ENCODE peak calls at places on chromosomes 16 and 17, in four cellular contexts. N, D, H and L are unnamed samples.

GRCh38 chr17:65485388-65486299 is 75.8 kb downstream of the AXIN2 start:
- DNase-seq in N (no peak), D (no peak), H (no peak), L (no peak)

GRCh38 chr17:68840073-68840472 is 115.1 kb downstream of the ABCA8 start:
- DNase-seq in N (no peak), D (no peak), H (no peak), L (no peak)

GRCh38 chr16:89923640-89924297 is 627 bp downstream of the TUBB3 start:
- DNase-seq in N (no peak), D (no peak), H (peak; percentile 56), L (no peak)

GRCh38 chr17:76417499-76418143 is 33.2 kb downstream of the SPHK1 start:
- DNase-seq in N (peak; percentile 51), D (no peak), H (no peak), L (no peak)

GRCh38 chr17:64092952-64093451 is 36.9 kb downstream of the ERN1 start:
- DNase-seq in N (no peak), D (no peak), H (peak; percentile 17), L (no peak)

GRCh38 chr16:66551362-66551761 is 1.0 kb upstream of the CKLF start:
- DNase-seq in N (peak; percentile 74), D (peak; percentile 11), H (peak; percentile 78), L (peak; percentile 74)

GRCh38 chr17:67425571-67426160 is 48.6 kb downstream of the PITPNC1 start:
- DNase-seq in N (no peak), D (no peak), H (no peak), L (no peak)

GRCh38 chr17:9568004-9568403 is 7.6 kb downstream of the STX8 start:
- DNase-seq in N (no peak), D (no peak), H (no peak), L (no peak)

GRCh38 chr16:84193480-84193879 is 2.5 kb downstream of the ADAD2 start:
- DNase-seq in N (no peak), D (no peak), H (no peak), L (no peak)

GRCh38 chr17:49452173-49452572 is 37.5 kb upstream of the PHB1 start:
- DNase-seq in N (peak; percentile 66), D (no peak), H (no peak), L (no peak)

GRCh38 chr17:28384281-28385036 is 13.0 kb downstream of the SARM1 start:
- DNase-seq in N (no peak), D (no peak), H (no peak), L (no peak)

GRCh38 chr17:49015924-49016774 is 19.0 kb downstream of the IGF2BP1 start:
- DNase-seq in N (no peak), D (no peak), H (no peak), L (peak; percentile 54)

GRCh38 chr17:28145348-28145747 is 102.9 kb downstream of the NLK start:
- DNase-seq in N (no peak), D (no peak), H (no peak), L (no peak)

GRCh38 chr17:66466933-66467367 is 164.5 kb downstream of the PRKCA start:
- DNase-seq in N (peak; percentile 44), D (no peak), H (peak; percentile 92), L (peak; percentile 97)

GRCh38 chr16:55542459-55543082 is 23.9 kb upstream of the CAPNS2 start:
- DNase-seq in N (no peak), D (no peak), H (no peak), L (no peak)

GRCh38 chr17:36566081-36566480 is 21.4 kb downstream of the GGNBP2 start:
- DNase-seq in N (no peak), D (no peak), H (no peak), L (no peak)

GRCh38 chr16:82070656-82071369 is 35.8 kb downstream of the HSD17B2 start:
- DNase-seq in N (no peak), D (no peak), H (no peak), L (peak; percentile 6)

GRCh38 chr17:61474235-61474927 is 22.2 kb downstream of the TBX4 start:
- DNase-seq in N (no peak), D (no peak), H (no peak), L (no peak)

GRCh38 chr17:59558953-59559352 is 6.5 kb upstream of the DHX40 start:
- DNase-seq in N (no peak), D (no peak), H (peak; percentile 17), L (no peak)

GRCh38 chr16:7364054-7364407 is 31.4 kb downstream of the RBFOX1 start:
- DNase-seq in N (no peak), D (no peak), H (no peak), L (no peak)

GRCh38 chr16:2520784-2521577 is 810 bp downstream of the AMDHD2 start:
- DNase-seq in N (peak; percentile 76), D (no peak), H (peak; percentile 70), L (no peak)

GRCh38 chr16:11976850-11977205 is 294 bp downstream of the SNX29 start:
- DNase-seq in N (peak; percentile 24), D (no peak), H (no peak), L (no peak)

GRCh38 chr17:34257986-34258326 is 2.9 kb downstream of the CCL2 start:
- DNase-seq in N (no peak), D (no peak), H (no peak), L (no peak)

GRCh38 chr17:34255841-34256240 is 756 bp downstream of the CCL2 start:
- DNase-seq in N (no peak), D (no peak), H (no peak), L (no peak)

GRCh38 chr17:34257299-34257985 is 2.4 kb downstream of the CCL2 start:
- DNase-seq in N (no peak), D (no peak), H (no peak), L (no peak)

GRCh38 chr17:34259151-34259550 is 4.1 kb downstream of the CCL2 start:
- DNase-seq in N (no peak), D (no peak), H (no peak), L (no peak)

GRCh38 chr17:34261568-34261967 is 6.5 kb downstream of the CCL2 start:
- DNase-seq in N (no peak), D (no peak), H (no peak), L (no peak)
- TF ChIP-seq CHD4 in N (no peak), D (no peak), H (no peak), L (no peak)

DNA sequence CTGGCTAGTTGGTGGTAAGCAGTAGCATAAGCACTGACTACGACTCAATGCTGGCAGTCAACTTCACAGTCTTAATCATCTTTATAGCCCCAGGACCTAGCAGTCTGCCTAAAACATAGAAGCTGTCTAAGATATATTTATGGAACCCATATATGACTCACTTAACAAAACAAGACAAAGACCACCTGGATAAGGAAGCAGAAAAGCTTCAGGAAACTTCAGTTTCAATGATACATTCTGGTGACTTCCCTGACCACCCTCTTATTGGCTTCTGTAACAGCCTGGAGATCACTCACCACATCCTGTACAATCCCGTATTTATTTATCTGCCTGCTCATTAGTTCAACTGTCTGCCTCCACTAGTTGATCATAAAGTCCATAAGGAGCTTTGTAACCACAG is 95.5 kb downstream of the PMP22 start:
- DNase-seq in N (no peak), D (no peak), H (no peak), L (no peak)
- TF ChIP-seq CHD4 in N (no peak), D (no peak), H (no peak), L (no peak)

DNA sequence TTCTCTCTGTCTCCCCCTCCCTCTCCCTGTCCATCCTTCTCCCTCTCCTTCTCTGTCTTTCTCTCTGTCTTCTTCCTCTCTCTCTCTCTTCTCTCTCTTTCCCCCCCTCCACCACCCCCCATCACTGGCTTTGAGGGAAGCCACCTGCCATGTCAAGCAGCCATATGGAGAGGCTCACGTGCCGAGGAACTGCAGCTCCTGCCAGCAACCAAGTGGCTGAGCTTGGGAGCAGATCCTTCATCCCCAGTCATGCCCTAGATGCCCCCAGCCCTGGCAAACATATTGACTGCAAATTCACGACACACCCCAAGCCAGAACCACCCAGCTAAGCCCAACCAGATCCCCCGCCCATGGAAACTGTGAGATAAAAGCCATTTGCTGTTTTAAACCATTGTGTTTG is 40.9 kb upstream of the RBFOX3 start:
- DNase-seq in N (no peak), D (no peak), H (no peak), L (no peak)
- TF ChIP-seq CHD4 in N (no peak), D (no peak), H (no peak), L (no peak)

DNA sequence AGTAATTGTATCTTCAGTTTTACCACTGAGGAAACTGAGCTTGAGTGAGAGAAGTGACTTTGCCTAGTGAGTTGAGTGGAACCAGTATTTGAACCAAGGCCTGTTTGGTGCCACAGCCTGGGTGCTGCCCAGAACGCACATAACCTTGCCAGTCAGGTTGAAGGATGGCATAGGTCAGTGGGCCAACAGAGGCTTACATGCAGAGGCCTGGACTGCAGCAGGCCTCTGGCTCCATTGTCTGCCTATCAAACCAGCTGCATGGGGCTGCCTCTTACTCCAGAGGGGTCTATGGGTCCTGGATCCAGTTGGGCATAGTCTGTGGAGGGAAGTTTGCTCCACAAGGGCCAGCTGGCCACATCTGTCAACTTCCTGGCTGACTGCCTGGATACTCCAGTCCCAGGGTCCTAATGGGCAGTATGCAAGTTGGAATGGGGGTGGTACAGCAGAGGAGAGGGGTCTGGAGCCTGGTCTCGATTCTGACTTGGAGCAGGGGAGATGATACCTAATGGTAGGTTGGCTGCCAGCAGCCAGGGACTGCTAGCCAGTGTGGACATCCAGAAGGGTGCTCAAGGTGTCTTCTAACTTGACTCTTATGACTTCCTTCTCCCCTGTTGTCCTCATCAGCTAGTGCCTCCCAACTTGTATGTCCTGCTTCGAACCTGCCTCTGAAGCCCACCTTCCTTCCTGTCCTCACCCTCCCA is 11.1 kb upstream of the RNF112 start:
- DNase-seq in N (no peak), D (no peak), H (no peak), L (no peak)
- TF ChIP-seq CHD4 in N (no peak), D (no peak), H (no peak), L (no peak)

DNA sequence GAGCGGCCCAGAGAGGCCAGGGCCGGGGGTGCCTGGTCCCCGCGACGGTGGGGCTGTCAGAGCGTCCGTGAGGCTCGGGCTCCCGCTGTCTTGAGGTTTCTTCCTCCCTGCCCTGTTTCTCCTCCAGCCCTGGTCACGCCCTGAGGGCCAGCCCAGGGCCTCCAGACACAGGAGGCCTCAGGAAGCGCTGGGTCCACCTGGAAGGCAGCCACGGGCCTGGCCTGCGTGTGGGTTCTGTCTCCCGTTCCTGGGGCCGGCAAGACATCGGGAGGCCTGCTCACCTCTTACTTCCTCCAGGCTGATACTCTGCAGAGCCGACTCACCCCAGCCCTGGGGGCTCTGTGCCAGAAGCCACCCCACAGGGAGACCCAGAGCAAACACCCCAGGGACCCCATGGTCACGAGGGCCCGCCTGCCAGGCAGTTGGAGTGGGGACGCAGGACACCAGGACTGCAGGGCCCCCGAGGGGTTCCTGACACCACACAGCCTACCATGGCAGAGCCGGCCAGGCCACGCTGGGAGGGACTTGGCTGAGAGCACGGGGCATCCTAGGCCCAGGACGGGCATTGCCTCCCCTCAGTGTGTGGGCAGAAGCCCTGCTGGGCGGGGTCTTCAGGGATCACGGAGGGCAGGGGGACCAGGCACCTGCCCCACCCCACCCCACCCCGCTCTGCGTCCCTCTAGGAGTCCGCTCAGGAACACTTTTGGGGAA is 18.9 kb upstream of the CACNA1H start:
- DNase-seq in N (no peak), D (no peak), H (no peak), L (no peak)
- TF ChIP-seq CHD4 in N (no peak), D (no peak), H (no peak), L (no peak)

GRCh38 chr17:39979021-39979660 is 1.5 kb upstream of the PSMD3 start:
- DNase-seq in N (no peak), D (no peak), H (no peak), L (no peak)
- TF ChIP-seq CHD4 in N (no peak), D (no peak), H (no peak), L (no peak)